ENCODE peak calls at places on chromosomes 2 and 18, in five cellular contexts. C is A549, I is K562, U is GM12878, P is HepG2. L is an unnamed sample.

GRCh38 chr2:2573658-2574293 is 242.7 kb upstream of the MYT1L start:
- DNase-seq in C (no peak), I (peak), U (peak), P (peak), L (peak)

GRCh38 chr2:234597576-234597861 is 100.6 kb upstream of the ARL4C start:
- DNase-seq in C (no peak), I (no peak), U (no peak), P (no peak), L (no peak)

GRCh38 chr18:48222118-48222517 is 187.1 kb downstream of the ZBTB7C start:
- DNase-seq in C (no peak), I (peak), U (peak), P (peak), L (peak)

GRCh38 chr2:177161741-177162440 is 50.7 kb upstream of the HNRNPA3 start:
- DNase-seq in C (no peak), I (peak), U (no peak), P (no peak), L (peak)

GRCh38 chr18:6976935-6977334 is 140.7 kb downstream of the LAMA1 start:
- DNase-seq in C (no peak), I (no peak), U (no peak), P (no peak), L (no peak)

GRCh38 chr18:9595197-9595596 is 19.2 kb downstream of the PPP4R1 start:
- DNase-seq in C (no peak), I (no peak), U (no peak), P (no peak), L (no peak)

GRCh38 chr18:75124551-75124950 is 84.4 kb downstream of the PTGR3 start:
- DNase-seq in C (no peak), I (no peak), U (no peak), P (no peak), L (no peak)

GRCh38 chr2:30694286-30695055 is 112.8 kb downstream of the CAPN13 start:
- DNase-seq in C (no peak), I (no peak), U (no peak), P (no peak), L (no peak)

GRCh38 chr18:73043231-73044000 is 175.6 kb upstream of the NETO1 start:
- DNase-seq in C (no peak), I (no peak), U (no peak), P (no peak), L (no peak)

GRCh38 chr2:171523339-171523931 is 1.2 kb downstream of the CYBRD1 start:
- DNase-seq in C (peak), I (peak), U (no peak), P (peak), L (peak)

GRCh38 chr2:174645316-174645715 is 47.7 kb upstream of the WIPF1 start:
- DNase-seq in C (no peak), I (no peak), U (no peak), P (no peak), L (no peak)

GRCh38 chr18:10139783-10140410 is 226.1 kb downstream of the VAPA start:
- DNase-seq in C (peak), I (no peak), U (no peak), P (no peak), L (peak)

GRCh38 chr18:74513149-74513882 is 17.2 kb downstream of the CNDP2 start:
- DNase-seq in C (no peak), I (no peak), U (no peak), P (no peak), L (no peak)

GRCh38 chr2:219638217-219638947 is 11.0 kb downstream of the SLC4A3 start:
- DNase-seq in C (no peak), I (no peak), U (no peak), P (peak), L (no peak)

GRCh38 chr18:43936176-43936575 is 658.9 kb upstream of the SYT4 start:
- DNase-seq in C (no peak), I (no peak), U (no peak), P (no peak), L (no peak)

GRCh38 chr2:8488001-8488738 is 193.7 kb upstream of the ID2 start:
- DNase-seq in C (no peak), I (no peak), U (peak), P (no peak), L (no peak)

GRCh38 chr2:100228967-100229366 is 86.6 kb upstream of the AFF3 start:
- DNase-seq in C (no peak), I (no peak), U (no peak), P (no peak), L (no peak)

GRCh38 chr2:207765541-207765940 is 4.2 kb downstream of the FZD5 start:
- DNase-seq in C (no peak), I (peak), U (no peak), P (peak), L (no peak)

GRCh38 chr2:151251012-151251411 is 10.7 kb downstream of the RBM43 start:
- DNase-seq in C (no peak), I (no peak), U (no peak), P (no peak), L (no peak)
- TF ChIP-seq MAX in C (no peak), I (no peak), U (no peak), P (no peak), L (no peak)

GRCh38 chr18:61153571-61153970 is 179.7 kb upstream of the CDH20 start:
- DNase-seq in C (no peak), I (no peak), U (no peak), P (no peak), L (no peak)

GRCh38 chr18:61149786-61150185 is 183.4 kb upstream of the CDH20 start:
- DNase-seq in C (no peak), I (no peak), U (no peak), P (no peak), L (no peak)

GRCh38 chr18:61148322-61148721 is 184.9 kb upstream of the CDH20 start:
- DNase-seq in C (no peak), I (no peak), U (no peak), P (no peak), L (no peak)
- TF ChIP-seq MYC in C (no peak), I (no peak), U (no peak), P (no peak), L (no peak)

GRCh38 chr2:136134126-136134525 is 16.2 kb upstream of the CXCR4 start:
- DNase-seq in C (no peak), I (no peak), U (no peak), P (no peak), L (peak)

GRCh38 chr2:136130511-136130910 is 12.6 kb upstream of the CXCR4 start:
- DNase-seq in C (no peak), I (no peak), U (no peak), P (no peak), L (no peak)

GRCh38 chr2:136132840-136133570 is 15.1 kb upstream of the CXCR4 start:
- DNase-seq in C (no peak), I (no peak), U (no peak), P (no peak), L (no peak)

GRCh38 chr2:136131484-136131960 is 13.6 kb upstream of the CXCR4 start:
- DNase-seq in C (no peak), I (no peak), U (no peak), P (no peak), L (no peak)

GRCh38 chr2:136131961-136132839 is 14.3 kb upstream of the CXCR4 start:
- DNase-seq in C (no peak), I (no peak), U (peak), P (no peak), L (peak)
- TF ChIP-seq POLR2A in C (no peak), I (no peak), U (no peak), P (no peak), L (no peak)

GRCh38 chr2:121903037-121903689 is 147.7 kb downstream of the TSN start:
- DNase-seq in C (no peak), I (no peak), U (no peak), P (no peak), L (no peak)
- TF ChIP-seq MAX in C (no peak), I (no peak), U (no peak), P (no peak), L (no peak)

DNA sequence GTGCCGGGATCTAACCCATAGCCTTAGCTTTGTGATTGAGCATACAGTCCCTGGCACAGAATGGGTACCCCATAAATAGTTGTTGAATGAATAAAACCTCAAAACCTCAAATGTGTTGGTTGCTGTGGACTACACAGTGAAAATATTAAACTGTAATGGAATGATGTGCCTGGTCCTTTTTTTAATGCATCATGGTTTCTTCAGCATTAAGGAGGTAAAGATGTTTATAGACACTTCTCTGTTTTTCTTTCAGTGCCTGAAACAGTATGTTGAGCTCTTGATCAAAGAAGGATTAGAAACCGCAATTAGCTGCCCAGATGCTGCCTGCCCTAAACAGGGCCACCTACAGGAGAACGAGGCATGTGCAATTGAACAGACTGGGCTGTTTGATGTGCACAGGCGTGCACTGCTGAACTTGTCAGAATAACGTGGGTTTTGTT is 97.0 kb downstream of the RNF144A start:
- DNase-seq in C (no peak), I (peak), U (no peak), P (peak), L (peak)
- TF ChIP-seq MYC in C (no peak), I (no peak), U (no peak), P (no peak), L (peak)